ENCODE peak calls at places on chromosomes 5 and 9, in nine cellular contexts. G is Calu3, B is tibial artery, S is amniotic stem cell, O is T47D, N is astrocyte of the cerebellum, T is prostate gland, I is mucosa of gallbladder, L is kidney epithelial cell. Z is an unnamed sample.

GRCh38 chr9:89564257-89564878 is 40.4 kb upstream of the GADD45G start:
- DNase-seq in L (no peak), S (no peak), N (no peak), O (peak), B (no peak), I (no peak), T (no peak), G (peak), Z (peak)

GRCh38 chr9:78884611-78885150 is 587.8 kb downstream of the PSAT1 start:
- DNase-seq in O (no peak), S (no peak), L (no peak), B (no peak), I (no peak), N (no peak), T (no peak), G (no peak), Z (no peak)

GRCh38 chr9:117191504-117192375 is 223.1 kb downstream of the ASTN2 start:
- DNase-seq in O (no peak), B (no peak), N (no peak), S (no peak), G (no peak), I (no peak), T (no peak), L (no peak), Z (no peak)

GRCh38 chr5:122093415-122093814 is 15.4 kb upstream of the LOX start:
- DNase-seq in S (peak), T (no peak), L (no peak), N (peak), G (no peak), I (no peak), O (no peak), B (no peak), Z (no peak)

GRCh38 chr5:170267431-170268152 is 30.0 kb downstream of the LCP2 start:
- DNase-seq in O (peak), N (peak), S (peak), L (peak), I (peak), T (peak), B (peak), G (peak), Z (peak)

GRCh38 chr5:176608937-176609723 is 826 bp downstream of the GPRIN1 start:
- DNase-seq in N (no peak), I (no peak), B (no peak), O (peak), G (no peak), L (no peak), S (no peak), T (no peak), Z (no peak)

GRCh38 chr5:98604301-98604700 is 169.2 kb upstream of the RGMB start:
- DNase-seq in G (no peak), O (no peak), I (no peak), L (no peak), N (no peak), S (no peak), T (no peak), B (no peak), Z (no peak)

GRCh38 chr5:76582252-76583162 is 40.7 kb downstream of the F2RL2 start:
- DNase-seq in G (no peak), I (no peak), B (no peak), L (no peak), O (no peak), T (no peak), N (no peak), S (peak), Z (no peak)

GRCh38 chr5:159405611-159406031 is 75.3 kb upstream of the IL12B start:
- DNase-seq in I (no peak), L (no peak), O (no peak), G (no peak), S (no peak), N (no peak), T (no peak), B (no peak), Z (no peak)

GRCh38 chr9:126599047-126599650 is 14.6 kb upstream of the LMX1B start:
- DNase-seq in S (no peak), G (no peak), O (no peak), T (no peak), L (no peak), I (no peak), B (no peak), N (no peak), Z (no peak)

GRCh38 chr5:118984602-118985001 is 3.7 kb downstream of the DTWD2 start:
- DNase-seq in B (no peak), T (no peak), L (no peak), O (no peak), I (no peak), S (peak), G (no peak), N (peak), Z (no peak)

GRCh38 chr5:156178117-156178516 is 148.8 kb upstream of the SGCD start:
- DNase-seq in O (no peak), S (no peak), N (peak), I (no peak), L (peak), B (no peak), T (no peak), G (no peak), Z (no peak)

GRCh38 chr9:126687868-126688503 is 74.3 kb downstream of the LMX1B start:
- DNase-seq in G (no peak), L (no peak), S (no peak), N (no peak), B (no peak), O (no peak), I (no peak), T (no peak), Z (no peak)

GRCh38 chr5:122933926-122934325 is 88.5 kb downstream of the SNX24 start:
- DNase-seq in N (no peak), L (no peak), O (no peak), B (no peak), G (no peak), T (no peak), S (no peak), I (no peak), Z (no peak)

GRCh38 chr5:166436857-166437256 is 1854.6 kb upstream of the WWC1 start:
- DNase-seq in I (no peak), S (no peak), O (no peak), B (no peak), L (peak), N (peak), T (no peak), G (no peak), Z (no peak)

GRCh38 chr5:2776338-2777302 is 25.1 kb upstream of the IRX2 start:
- DNase-seq in S (no peak), L (no peak), G (no peak), T (no peak), I (no peak), B (no peak), O (no peak), N (no peak), Z (no peak)

GRCh38 chr5:75536694-75537360 is 25.1 kb downstream of the POLK start:
- DNase-seq in L (no peak), T (no peak), N (no peak), B (no peak), I (no peak), G (no peak), S (no peak), O (no peak), Z (no peak)

GRCh38 chr9:99030610-99031009 is 74.3 kb upstream of the TGFBR1 start:
- DNase-seq in T (no peak), N (no peak), O (peak), S (no peak), G (no peak), L (no peak), I (no peak), B (no peak), Z (no peak)

GRCh38 chr5:96197359-96197758 is 235.7 kb downstream of the PCSK1 start:
- DNase-seq in T (no peak), G (no peak), S (no peak), B (no peak), L (no peak), O (no peak), N (no peak), I (no peak), Z (no peak)

GRCh38 chr5:61307196-61307590 is 24.9 kb upstream of the ZSWIM6 start:
- DNase-seq in I (no peak), S (no peak), B (no peak), L (no peak), O (no peak), N (no peak), T (no peak), G (no peak), Z (no peak)

GRCh38 chr9:21542780-21543179 is 60.7 kb upstream of the IFNE start:
- DNase-seq in O (no peak), G (no peak), I (no peak), N (no peak), T (no peak), B (no peak), S (no peak), L (no peak), Z (no peak)

GRCh38 chr9:114098660-114099522 is at the start of gene KIF12:
- DNase-seq in L (peak), O (peak), G (peak), I (peak), S (no peak), B (no peak), N (no peak), T (peak), Z (peak)

GRCh38 chr5:148794729-148795590 is 31.5 kb upstream of the ADRB2 start:
- DNase-seq in B (no peak), S (no peak), G (no peak), O (no peak), L (peak), T (no peak), N (peak), I (no peak), Z (no peak)

GRCh38 chr9:75147638-75148037 is 59.3 kb downstream of the OSTF1 start:
- DNase-seq in S (no peak), I (no peak), G (no peak), O (no peak), L (no peak), N (no peak), T (no peak), B (no peak), Z (no peak)

GRCh38 chr5:173872887-173873286 is 15.3 kb upstream of the CPEB4 start:
- DNase-seq in L (no peak), B (no peak), S (no peak), O (no peak), N (no peak), G (no peak), T (no peak), I (no peak), Z (no peak)

GRCh38 chr9:95373069-95373681 is 55.7 kb upstream of the FANCC start:
- DNase-seq in O (no peak), S (no peak), L (peak), G (no peak), T (no peak), B (no peak), I (no peak), N (no peak), Z (no peak)

GRCh38 chr9:94017939-94018531 is 62.9 kb upstream of the BARX1 start:
- DNase-seq in O (no peak), I (no peak), B (no peak), G (no peak), T (no peak), S (no peak), N (no peak), L (no peak), Z (no peak)

GRCh38 chr9:2336055-2336454 is 285.5 kb upstream of the VLDLR start:
- DNase-seq in O (no peak), B (no peak), L (no peak), T (no peak), S (no peak), G (no peak), N (no peak), I (no peak), Z (no peak)

GRCh38 chr5:150309898-150310269 is 7.2 kb upstream of the ARSI start:
- DNase-seq in L (no peak), O (no peak), G (no peak), B (no peak), S (no peak), T (no peak), I (no peak), N (no peak), Z (no peak)

GRCh38 chr9:29241320-29241719 is 1668.0 kb upstream of the C9orf72 start:
- DNase-seq in S (no peak), N (no peak), O (no peak), T (no peak), L (no peak), B (no peak), I (no peak), G (no peak), Z (no peak)

GRCh38 chr5:83422284-83422683 is 49.3 kb upstream of the VCAN start:
- DNase-seq in I (no peak), N (no peak), S (no peak), L (no peak), B (no peak), G (no peak), T (no peak), O (no peak), Z (no peak)

GRCh38 chr5:168885324-168886120 is 306.4 kb upstream of the PANK3 start:
- DNase-seq in B (no peak), L (no peak), T (no peak), S (no peak), N (no peak), I (no peak), G (no peak), O (no peak), Z (no peak)

GRCh38 chr9:123407537-123407828 is 51.5 kb downstream of the CRB2 start:
- DNase-seq in B (no peak), N (no peak), S (no peak), G (no peak), I (no peak), T (no peak), O (no peak), L (no peak), Z (no peak)

GRCh38 chr9:24044576-24044975 is 218.5 kb upstream of the ELAVL2 start:
- DNase-seq in T (no peak), L (no peak), G (no peak), O (no peak), N (no peak), S (no peak), I (no peak), B (no peak), Z (no peak)

GRCh38 chr5:174910245-174910737 is 185.9 kb downstream of the MSX2 start:
- DNase-seq in G (peak), T (peak), B (peak), N (peak), S (no peak), L (no peak), I (peak), O (peak), Z (peak)

GRCh38 chr9:126939821-126940221 is 25.2 kb downstream of the RALGPS1 start:
- DNase-seq in B (no peak), S (no peak), L (no peak), I (peak), O (no peak), T (no peak), N (no peak), G (peak), Z (no peak)

GRCh38 chr9:79477955-79478751 is 93.6 kb upstream of the TLE4 start:
- DNase-seq in B (peak), O (no peak), G (no peak), T (no peak), N (no peak), L (peak), I (no peak), S (no peak), Z (no peak)

GRCh38 chr9:95497772-95498171 is 19.0 kb downstream of the PTCH1 start:
- DNase-seq in G (no peak), L (no peak), I (no peak), O (no peak), T (no peak), N (no peak), B (peak), S (no peak), Z (no peak)

GRCh38 chr5:73325546-73325945 is 123.0 kb downstream of the FOXD1 start:
- DNase-seq in O (no peak), L (no peak), T (no peak), N (no peak), B (no peak), G (no peak), S (no peak), I (no peak), Z (no peak)